ENCODE peak calls at places on chromosomes 5 and 9, in four cellular contexts. N is right lobe of liver, U is esophagus muscularis mucosa, I is A549. O is an unnamed sample.

GRCh38 chr9:96176901-96177718 is 124.9 kb downstream of the HSD17B3 start:
- DNase-seq in N (no peak), U (no peak), I (peak; percentile 42), O (no peak)

GRCh38 chr5:116521173-116521872 is 53.3 kb downstream of the SEMA6A start:
- DNase-seq in N (no peak), U (no peak), I (no peak), O (no peak)

GRCh38 chr5:157026789-157027424 is 32.0 kb downstream of the HAVCR1 start:
- DNase-seq in N (no peak), U (no peak), I (peak; percentile 38), O (no peak)

GRCh38 chr5:57434227-57434640 is 48.4 kb downstream of the ACTBL2 start:
- DNase-seq in N (no peak), U (no peak), I (no peak), O (no peak)

GRCh38 chr9:75588808-75589207 is 301.7 kb upstream of the PCSK5 start:
- DNase-seq in N (no peak), U (peak; percentile 37), I (peak; percentile 2), O (no peak)

GRCh38 chr9:99807276-99807852 is 14.3 kb upstream of the NR4A3 start:
- DNase-seq in N (peak; percentile 58), U (peak; percentile 94), I (peak; percentile 55), O (no peak)

GRCh38 chr5:100550531-100551036 is 15.4 kb downstream of the FAM174A start:
- DNase-seq in N (no peak), U (no peak), I (no peak), O (no peak)

GRCh38 chr9:132793606-132794580 is 84.2 kb downstream of the AK8 start:
- DNase-seq in N (no peak), U (no peak), I (no peak), O (no peak)

GRCh38 chr5:177023247-177023703 is 779 bp downstream of the ZNF346 start:
- DNase-seq in N (no peak), U (no peak), I (no peak), O (no peak)

GRCh38 chr9:112032733-112033132 is 136.1 kb downstream of the UGCG start:
- DNase-seq in N (no peak), U (no peak), I (no peak), O (no peak)

GRCh38 chr5:125267636-125268248 is 521.3 kb upstream of the ZNF608 start:
- DNase-seq in N (no peak), U (no peak), I (no peak), O (no peak)

GRCh38 chr9:85900504-85901201 is 40.3 kb upstream of the NAA35 start:
- DNase-seq in N (no peak), U (no peak), I (peak; percentile 65), O (no peak)

GRCh38 chr5:150794927-150795326 is 16.4 kb downstream of the SMIM3 start:
- DNase-seq in N (no peak), U (no peak), I (no peak), O (no peak)

GRCh38 chr5:100855940-100856339 is 47.1 kb downstream of the ST8SIA4 start:
- DNase-seq in N (no peak), U (no peak), I (no peak), O (no peak)

GRCh38 chr9:99071313-99072039 is 33.4 kb upstream of the TGFBR1 start:
- DNase-seq in N (no peak), U (no peak), I (no peak), O (no peak)

GRCh38 chr5:172509405-172509781 is 55.1 kb upstream of the SH3PXD2B start:
- DNase-seq in N (peak; percentile 22), U (peak; percentile 50), I (no peak), O (peak; percentile 41)

GRCh38 chr5:73654861-73655318 is 28.9 kb downstream of the ARHGEF28 start:
- DNase-seq in N (no peak), U (no peak), I (no peak), O (no peak)

GRCh38 chr9:96048954-96049831 is 173.7 kb downstream of the ERCC6L2 start:
- DNase-seq in N (peak; percentile 97), U (no peak), I (no peak), O (no peak)

GRCh38 chr9:97758334-97758916 is 61.3 kb upstream of the XPA start:
- DNase-seq in N (no peak), U (no peak), I (no peak), O (no peak)

GRCh38 chr5:91118802-91119201 is 264.3 kb downstream of the ARRDC3 start:
- DNase-seq in N (no peak), U (no peak), I (no peak), O (no peak)

GRCh38 chr9:31807574-31808256 is 576.7 kb upstream of the ACO1 start:
- DNase-seq in N (no peak), U (no peak), I (peak; percentile 22), O (no peak)
- TF ChIP-seq CTCF in N (no peak), U (no peak), I (no peak), O (peak; percentile 20)

GRCh38 chr5:16864566-16864965 is 71.5 kb downstream of the MYO10 start:
- DNase-seq in N (no peak), U (no peak), I (no peak), O (no peak)

GRCh38 chr5:16867585-16867953 is 68.5 kb downstream of the MYO10 start:
- DNase-seq in N (no peak), U (no peak), I (no peak), O (no peak)

GRCh38 chr5:16863380-16864007 is 72.6 kb downstream of the MYO10 start:
- DNase-seq in N (no peak), U (no peak), I (no peak), O (no peak)

GRCh38 chr5:16866795-16867584 is 69.1 kb downstream of the MYO10 start:
- DNase-seq in N (no peak), U (no peak), I (no peak), O (no peak)

GRCh38 chr5:16866220-16866619 is 69.9 kb downstream of the MYO10 start:
- DNase-seq in N (no peak), U (no peak), I (no peak), O (no peak)
- H3K27ac ChIP-seq in N (no peak overlapping the region), U (no peak overlapping the region), I (peak overlapping the region; percentile 71), O (no peak overlapping the region)

DNA sequence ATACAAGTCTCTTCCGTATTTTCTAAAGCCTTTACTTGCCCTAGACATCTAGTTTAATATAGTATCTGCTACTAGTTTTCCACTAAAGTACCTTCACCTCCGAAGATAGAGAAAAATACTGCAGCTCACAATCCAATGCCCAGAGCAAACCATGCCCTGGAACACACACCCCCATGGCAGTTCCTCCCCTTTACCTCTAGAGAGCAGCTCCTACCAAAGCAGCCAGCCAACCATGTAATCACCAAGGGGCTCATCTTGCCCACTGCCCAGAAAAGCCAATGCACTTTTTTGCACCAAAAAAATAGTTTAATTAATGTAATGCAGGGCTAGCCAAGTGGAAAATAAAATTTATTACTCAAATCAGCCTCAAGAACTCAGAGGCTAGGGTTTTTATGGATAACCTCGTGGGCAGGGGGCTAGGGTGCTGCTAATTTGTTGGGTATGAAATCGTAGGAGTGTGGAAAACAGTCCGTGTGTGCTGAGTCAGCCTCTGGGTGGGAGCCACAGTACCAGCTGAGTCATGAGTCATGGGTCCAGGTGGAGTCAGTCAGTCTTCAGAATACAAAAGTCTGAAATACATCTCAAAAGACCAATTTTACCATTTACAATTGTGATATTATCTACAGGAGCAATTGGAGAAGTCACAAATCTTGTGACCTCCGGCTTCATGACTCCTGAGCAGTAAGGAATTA is 120.1 kb upstream of the ACO1 start:
- DNase-seq in N (no peak), U (no peak), I (no peak), O (no peak)
- TF ChIP-seq CTCF in N (peak; percentile 14), U (no peak), I (no peak), O (no peak)

GRCh38 chr9:36143242-36143641 is 6.7 kb downstream of the GLIPR2 start:
- DNase-seq in N (peak; percentile 52), U (no peak), I (no peak), O (no peak)
- H3K27ac ChIP-seq in N (peak overlapping the region; percentile 81), U (peak overlapping the region; percentile 92), I (peak overlapping the region; percentile 43), O (no peak overlapping the region)